ENCODE peak calls at places on chromosomes 4 and X, in six cellular contexts. T is lung; K is CD4-positive, alpha-beta T cell; E is transverse colon; I is SJSA1; O is heart right ventricle. X is an unnamed sample.

GRCh38 chr4:7736436-7737267 is 203.0 kb downstream of the AFAP1 start:
- DNase-seq in T (no peak), K (no peak), E (no peak), I (no peak), O (no peak), X (no peak)

GRCh38 chrX:30618160-30618765 is 35.0 kb upstream of the GK start:
- DNase-seq in T (no peak), K (no peak), E (no peak), I (no peak), O (no peak), X (no peak)

GRCh38 chr4:726235-726787 is 20.7 kb downstream of the PCGF3 start:
- DNase-seq in T (no peak), K (no peak), E (no peak), I (no peak), O (peak), X (no peak)

GRCh38 chr4:180363817-180364216 is 1879.4 kb upstream of the TENM3 start:
- DNase-seq in T (no peak), K (no peak), E (no peak), I (no peak), O (no peak), X (no peak)

GRCh38 chr4:100166297-100167034 is 23.8 kb downstream of the DDIT4L start:
- DNase-seq in T (no peak), K (no peak), E (no peak), I (no peak), O (no peak), X (no peak)

GRCh38 chr4:7043521-7044414 is 596 bp downstream of the TADA2B start:
- DNase-seq in T (peak), K (peak), E (peak), I (peak), O (peak), X (no peak)

GRCh38 chr4:22500128-22500611 is 15.7 kb downstream of the ADGRA3 start:
- DNase-seq in T (peak), K (no peak), E (peak), I (no peak), O (no peak), X (no peak)

GRCh38 chr4:110900206-110900769 is 277.4 kb upstream of the PITX2 start:
- DNase-seq in T (no peak), K (no peak), E (no peak), I (peak), O (no peak), X (no peak)

GRCh38 chrX:146243071-146243470 is 425.4 kb downstream of the SLITRK2 start:
- DNase-seq in T (no peak), K (no peak), E (no peak), I (no peak), O (no peak), X (no peak)

GRCh38 chr4:157664726-157665125 is 444.2 kb downstream of the GRIA2 start:
- DNase-seq in T (no peak), K (no peak), E (no peak), I (peak), O (no peak), X (no peak)

GRCh38 chr4:189409158-189409557 is 531.5 kb upstream of the FRG1 start:
- DNase-seq in T (no peak), K (no peak), E (no peak), I (no peak), O (no peak), X (no peak)

GRCh38 chrX:37314526-37314925 is 34.6 kb upstream of the PRRG1 start:
- DNase-seq in T (no peak), K (no peak), E (no peak), I (peak), O (no peak), X (no peak)

GRCh38 chrX:150616179-150616862 is 47.9 kb downstream of the MTM1 start:
- DNase-seq in T (no peak), K (no peak), E (no peak), I (no peak), O (no peak), X (no peak)

GRCh38 chr4:52234539-52235174 is 183.6 kb downstream of the SPATA18 start:
- DNase-seq in T (no peak), K (no peak), E (no peak), I (no peak), O (no peak), X (no peak)

GRCh38 chr4:70914631-70915030 is 12.5 kb downstream of the MOB1B start:
- DNase-seq in T (no peak), K (no peak), E (no peak), I (peak), O (no peak), X (no peak)

GRCh38 chr4:8859550-8860095 is 12.0 kb downstream of the HMX1 start:
- DNase-seq in T (no peak), K (no peak), E (no peak), I (no peak), O (no peak), X (no peak)

GRCh38 chr4:82618321-82618720 is 56.5 kb upstream of the TMEM150C start:
- DNase-seq in T (no peak), K (no peak), E (no peak), I (no peak), O (no peak), X (no peak)

GRCh38 chr4:7861440-7861881 is 78.2 kb downstream of the AFAP1 start:
- DNase-seq in T (no peak), K (no peak), E (no peak), I (peak), O (peak), X (no peak)

GRCh38 chrX:15758140-15758539 is 20.1 kb downstream of the CA5B start:
- DNase-seq in T (no peak), K (no peak), E (no peak), I (no peak), O (no peak), X (no peak)

GRCh38 chr4:113368056-113368455 is 318.6 kb downstream of the ANK2 start:
- DNase-seq in T (no peak), K (no peak), E (no peak), I (no peak), O (no peak), X (no peak)

GRCh38 chr4:114785570-114785969 is 187.0 kb downstream of the UGT8 start:
- DNase-seq in T (no peak), K (no peak), E (no peak), I (no peak), O (no peak), X (no peak)

GRCh38 chr4:140269369-140269768 is 104.1 kb upstream of the SCOC start:
- DNase-seq in T (no peak), K (no peak), E (no peak), I (no peak), O (no peak), X (no peak)

GRCh38 chrX:30781711-30782444 is 107.2 kb downstream of the TAB3 start:
- DNase-seq in T (no peak), K (no peak), E (no peak), I (no peak), O (no peak), X (no peak)

GRCh38 chr4:159649237-159649636 is 546.4 kb downstream of the RAPGEF2 start:
- DNase-seq in T (no peak), K (no peak), E (no peak), I (no peak), O (no peak), X (no peak)

GRCh38 chr4:24799544-24800272 is 4.3 kb downstream of the SOD3 start:
- DNase-seq in T (no peak), K (no peak), E (no peak), I (no peak), O (peak), X (no peak)

GRCh38 chrX:56763556-56764152 is 34.6 kb downstream of the NBDY start:
- DNase-seq in T (peak), K (no peak), E (peak), I (no peak), O (no peak), X (no peak)

GRCh38 chr4:74738756-74739155 is 55.6 kb downstream of the BTC start:
- DNase-seq in T (no peak), K (no peak), E (no peak), I (no peak), O (no peak), X (no peak)

GRCh38 chrX:39475372-39475771 is 622.4 kb downstream of the BCOR start:
- DNase-seq in T (no peak), K (no peak), E (no peak), I (no peak), O (no peak), X (no peak)

GRCh38 chrX:39479856-39480255 is 617.9 kb downstream of the BCOR start:
- DNase-seq in T (no peak), K (no peak), E (no peak), I (no peak), O (no peak), X (no peak)

GRCh38 chrX:39476596-39476995 is 621.2 kb downstream of the BCOR start:
- DNase-seq in T (no peak), K (no peak), E (no peak), I (no peak), O (peak), X (no peak)

GRCh38 chrX:39477031-39477430 is 620.7 kb downstream of the BCOR start:
- DNase-seq in T (no peak), K (no peak), E (no peak), I (no peak), O (no peak), X (no peak)

GRCh38 chrX:39477438-39478120 is 620.2 kb downstream of the BCOR start:
- DNase-seq in T (no peak), K (peak), E (peak), I (peak), O (peak), X (no peak)
- H3K27ac ChIP-seq in T (no peak), K (no peak), E (peak), I (peak), O (peak), X (no peak)

GRCh38 chr4:14193601-14194000 is 566.1 kb upstream of the BOD1L1 start:
- DNase-seq in T (no peak), K (no peak), E (no peak), I (no peak), O (no peak), X (no peak)

DNA sequence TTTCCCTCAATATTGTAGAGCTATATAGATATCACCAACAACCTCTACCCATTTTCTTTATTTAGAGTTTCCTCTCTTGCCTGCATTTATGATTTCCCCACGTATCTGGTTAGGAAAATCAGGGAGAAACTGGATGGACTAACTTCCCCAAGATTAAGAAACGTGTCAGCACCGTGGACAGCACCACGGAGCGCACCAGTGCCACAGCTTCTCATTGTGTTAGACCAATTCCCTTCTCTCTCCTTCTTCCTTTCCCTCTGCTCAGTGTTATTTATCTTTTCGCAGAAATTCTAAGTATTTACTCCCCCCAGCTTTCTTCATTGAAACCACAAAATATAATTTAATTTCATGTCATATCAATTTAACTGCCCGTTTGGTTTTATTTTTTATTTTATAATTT is 568.6 kb upstream of the BOD1L1 start:
- DNase-seq in T (no peak), K (no peak), E (no peak), I (peak), O (peak), X (no peak)
- H3K27ac ChIP-seq in T (no peak), K (no peak), E (no peak), I (no peak), O (no peak), X (no peak)

DNA sequence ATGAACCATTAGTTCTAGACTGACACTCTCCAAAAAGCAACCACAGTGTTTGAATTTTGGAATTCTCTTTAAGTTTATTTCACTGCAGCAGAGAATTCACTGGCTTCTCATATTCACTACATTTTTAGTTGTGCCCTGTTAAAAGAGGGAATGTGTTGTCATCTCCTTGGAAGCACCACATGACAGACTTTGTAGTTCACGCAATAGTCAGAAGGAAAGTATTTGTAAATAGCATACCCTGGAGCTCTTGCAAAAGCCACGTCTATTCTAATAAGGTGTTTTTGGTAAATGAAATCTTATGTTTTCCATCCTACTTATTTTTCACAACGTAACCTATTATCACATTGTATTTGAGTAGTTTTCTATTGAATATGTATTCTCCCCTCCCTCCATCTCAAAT is 25.8 kb downstream of the DOCK11 start:
- DNase-seq in T (no peak), K (no peak), E (no peak), I (no peak), O (no peak), X (no peak)
- H3K27ac ChIP-seq in T (no peak), K (no peak), E (peak), I (no peak), O (no peak), X (no peak)

GRCh38 chrX:153420851-153421599 is 9.8 kb downstream of the ZFP92 start:
- DNase-seq in T (no peak), K (no peak), E (no peak), I (no peak), O (no peak), X (no peak)
- H3K27ac ChIP-seq in T (no peak), K (no peak), E (no peak), I (no peak), O (no peak), X (no peak)

GRCh38 chrX:45601052-45601451 is 400.4 kb upstream of the DIPK2B start:
- DNase-seq in T (no peak), K (no peak), E (no peak), I (no peak), O (no peak), X (no peak)
- H3K27ac ChIP-seq in T (no peak), K (no peak), E (no peak), I (no peak), O (no peak), X (no peak)

DNA sequence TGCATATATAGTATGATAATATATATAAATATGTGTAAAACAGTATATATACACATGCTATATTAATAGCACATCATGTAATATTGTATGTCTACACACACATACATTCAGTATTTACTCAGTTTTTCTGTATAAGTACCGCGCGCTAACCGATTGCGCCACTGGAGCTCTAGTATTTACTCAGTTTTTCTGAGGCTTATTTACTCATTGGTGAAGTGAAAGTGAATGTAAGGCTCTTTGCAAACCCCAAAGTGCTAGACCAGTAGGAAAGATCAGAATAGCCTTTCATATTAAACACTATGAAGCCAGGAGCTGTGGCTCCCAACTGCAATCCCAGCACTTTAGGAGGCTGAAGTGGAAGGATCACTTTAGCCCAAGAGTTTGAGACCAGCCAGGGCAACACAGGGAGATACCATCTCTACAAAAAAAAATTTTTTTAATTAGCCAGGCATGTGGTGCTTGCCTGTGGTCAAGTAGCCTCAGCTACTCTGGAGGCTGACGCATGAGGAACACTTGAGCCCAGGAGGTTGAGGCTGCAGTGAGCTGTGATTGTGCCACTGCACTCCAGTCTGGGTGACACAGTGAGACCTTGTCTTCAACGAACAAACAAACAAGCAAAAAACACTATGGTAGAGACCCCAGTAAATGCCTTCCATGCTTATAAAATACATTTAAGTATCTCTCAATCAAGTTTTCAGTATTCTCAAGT is 125.8 kb downstream of the KIT start:
- DNase-seq in T (no peak), K (no peak), E (no peak), I (no peak), O (no peak), X (no peak)
- H3K27ac ChIP-seq in T (peak), K (no peak), E (peak), I (no peak), O (peak), X (peak)

DNA sequence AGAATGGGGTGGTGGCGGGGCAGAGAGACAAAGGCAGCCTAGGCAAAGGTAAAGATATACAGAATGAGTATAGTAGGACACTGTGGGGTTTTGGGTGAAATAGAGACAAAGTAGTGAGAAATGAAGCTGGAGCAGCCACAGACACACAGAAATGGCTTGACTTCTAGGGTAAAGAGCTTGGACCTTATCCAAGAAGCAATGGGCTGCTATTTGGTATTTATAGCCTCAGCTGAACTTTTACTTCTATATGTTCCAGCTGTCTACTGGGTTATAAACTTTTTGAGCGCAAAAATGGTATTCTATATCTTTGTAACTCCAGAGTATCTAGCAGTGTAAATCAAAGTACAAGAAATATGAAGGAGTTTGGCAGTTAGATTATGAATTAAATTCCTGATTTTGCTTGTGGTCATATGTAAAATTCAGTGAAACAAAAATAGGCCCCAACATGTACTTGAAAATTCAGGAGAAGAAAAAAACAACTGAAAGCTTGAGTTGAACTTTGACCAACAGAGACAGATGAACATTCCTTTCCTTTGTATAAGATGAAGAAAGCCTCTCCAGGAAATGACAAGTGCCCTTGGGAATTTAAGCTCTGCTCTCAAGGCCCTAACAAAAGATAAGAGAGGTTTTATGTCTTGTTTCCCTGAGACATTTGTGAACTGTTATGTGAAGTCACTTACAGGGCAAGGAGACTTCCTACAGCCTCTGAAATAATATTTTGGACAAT is 354.1 kb downstream of the CHIC1 start:
- DNase-seq in T (no peak), K (no peak), E (no peak), I (peak), O (no peak), X (no peak)
- H3K27ac ChIP-seq in T (peak), K (no peak), E (no peak), I (peak), O (no peak), X (no peak)

GRCh38 chr4:85168456-85168855 is 202.0 kb upstream of the WDFY3 start:
- DNase-seq in T (no peak), K (no peak), E (no peak), I (no peak), O (no peak), X (no peak)
- H3K27ac ChIP-seq in T (no peak), K (no peak), E (no peak), I (no peak), O (no peak), X (no peak)

GRCh38 chrX:44937606-44938005 is 64.6 kb downstream of the KDM6A start:
- DNase-seq in T (no peak), K (no peak), E (no peak), I (no peak), O (no peak), X (peak)

GRCh38 chrX:44931441-44931973 is 58.5 kb downstream of the KDM6A start:
- DNase-seq in T (no peak), K (no peak), E (no peak), I (no peak), O (no peak), X (no peak)

GRCh38 chrX:44938111-44938510 is 65.1 kb downstream of the KDM6A start:
- DNase-seq in T (no peak), K (no peak), E (no peak), I (no peak), O (no peak), X (no peak)

GRCh38 chrX:44935640-44936039 is 62.7 kb downstream of the KDM6A start:
- DNase-seq in T (no peak), K (no peak), E (no peak), I (no peak), O (no peak), X (no peak)

DNA sequence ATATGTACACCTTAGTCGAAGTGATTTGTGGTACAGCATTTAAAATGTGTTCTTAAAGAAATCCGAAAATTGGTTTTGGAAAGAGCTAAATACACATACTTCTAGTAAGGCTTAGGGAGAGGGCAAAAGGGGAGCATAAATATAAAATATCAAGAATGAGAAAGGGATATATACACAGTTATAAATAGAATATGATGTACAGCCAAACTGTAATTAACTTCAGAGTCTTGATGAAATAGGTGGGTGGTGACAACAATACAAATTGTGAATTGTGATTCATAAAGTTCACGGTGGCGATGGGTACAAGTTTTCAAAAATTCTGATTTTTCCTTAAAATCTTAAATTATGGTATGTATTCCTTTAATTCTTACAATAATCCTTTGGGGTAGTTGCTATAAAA is 62.2 kb downstream of the KDM6A start:
- DNase-seq in T (no peak), K (no peak), E (no peak), I (no peak), O (no peak), X (no peak)
- H3K27ac ChIP-seq in T (no peak), K (no peak), E (no peak), I (no peak), O (no peak), X (no peak)